ENCODE peak calls at places on chromosome 2, in five cellular contexts. I, O, Y, D and H are unnamed samples.

GRCh38 chr2:128714861-128715312 is 396.2 kb upstream of the HS6ST1 start:
- DNase-seq in I (no peak), O (peak), Y (peak), D (no peak), H (no peak)

GRCh38 chr2:29245742-29246387 is 130.7 kb downstream of the CLIP4 start:
- DNase-seq in I (peak), O (no peak), Y (no peak), D (no peak), H (peak)

GRCh38 chr2:199303814-199304213 is 153.9 kb downstream of the SATB2 start:
- DNase-seq in I (no peak), O (no peak), Y (no peak), D (no peak), H (no peak)

GRCh38 chr2:111522231-111522768 is 361.7 kb downstream of the ANAPC1 start:
- DNase-seq in I (peak), O (no peak), Y (no peak), D (no peak), H (no peak)

GRCh38 chr2:200765995-200766660 is 45.6 kb upstream of the BZW1 start:
- DNase-seq in I (no peak), O (no peak), Y (no peak), D (no peak), H (no peak)

GRCh38 chr2:166494140-166494544 is at the start of gene SCN7A:
- DNase-seq in I (no peak), O (peak), Y (peak), D (no peak), H (no peak)

GRCh38 chr2:4135765-4136164 is 432.4 kb downstream of the DCDC2C start:
- DNase-seq in I (no peak), O (no peak), Y (no peak), D (no peak), H (peak)

GRCh38 chr2:216328347-216328746 is 43.9 kb downstream of the MARCHF4 start:
- DNase-seq in I (peak), O (peak), Y (peak), D (no peak), H (no peak)

GRCh38 chr2:37614061-37614802 is 57.2 kb downstream of the CDC42EP3 start:
- DNase-seq in I (no peak), O (no peak), Y (no peak), D (no peak), H (no peak)

GRCh38 chr2:74119324-74119723 is 28.4 kb downstream of the BOLA3 start:
- DNase-seq in I (no peak), O (peak), Y (no peak), D (no peak), H (no peak)

GRCh38 chr2:26011990-26012856 is 21.7 kb upstream of the RAB10 start:
- DNase-seq in I (peak), O (peak), Y (no peak), D (no peak), H (no peak)

GRCh38 chr2:43676322-43677050 is at the start of gene C1GALT1C1L:
- DNase-seq in I (peak), O (peak), Y (peak), D (peak), H (no peak)

GRCh38 chr2:203683421-203683820 is 23.0 kb upstream of the CD28 start:
- DNase-seq in I (no peak), O (no peak), Y (no peak), D (no peak), H (no peak)

GRCh38 chr2:224982910-224983688 is 59.2 kb downstream of the DOCK10 start:
- DNase-seq in I (no peak), O (no peak), Y (no peak), D (peak), H (no peak)

GRCh38 chr2:69837533-69837932 is 8.1 kb downstream of the GMCL1 start:
- DNase-seq in I (no peak), O (no peak), Y (no peak), D (no peak), H (no peak)

GRCh38 chr2:43114210-43114609 is 112.2 kb downstream of the ZFP36L2 start:
- DNase-seq in I (peak), O (no peak), Y (no peak), D (no peak), H (peak)

GRCh38 chr2:110120171-110121051 is 4.8 kb upstream of the MALL start:
- DNase-seq in I (no peak), O (no peak), Y (no peak), D (no peak), H (no peak)

GRCh38 chr2:124670187-124670586 is 645.1 kb downstream of the CNTNAP5 start:
- DNase-seq in I (no peak), O (no peak), Y (no peak), D (no peak), H (no peak)

GRCh38 chr2:172280820-172281454 is 146.4 kb upstream of the ITGA6 start:
- DNase-seq in I (no peak), O (no peak), Y (no peak), D (no peak), H (peak)